ENCODE peak calls at places on chromosome 21, in seven cellular contexts. P is GM04503, A is NCI-H1092 treated with DMSO at 0.1 percent for 48 hours, B is psoas muscle, H is 8988T, K is dorsolateral prefrontal cortex, Y is cerebellum. E is an unnamed sample.

GRCh38 chr21:43936186-43936967 is 71.4 kb downstream of the AGPAT3 start:
- DNase-seq in A (peak; percentile 71), Y (peak; percentile 43), H (no peak), B (peak; percentile 66), K (no peak), P (no peak), E (no peak)

GRCh38 chr21:43854773-43855633 is 10.0 kb upstream of the AGPAT3 start:
- DNase-seq in A (no peak), Y (no peak), K (no peak), P (no peak), H (no peak), B (no peak), E (no peak)

GRCh38 chr21:14773777-14774345 is 227.7 kb upstream of the SAMSN1 start:
- DNase-seq in K (no peak), B (peak; percentile 44), H (no peak), P (no peak), A (peak; percentile 0), Y (no peak), E (no peak)

GRCh38 chr21:36756527-36756926 is 57.6 kb downstream of the SIM2 start:
- DNase-seq in P (peak; percentile 16), A (no peak), B (no peak), K (no peak), Y (no peak), H (no peak), E (peak; percentile 39)

GRCh38 chr21:42237577-42237976 is 18.6 kb downstream of the ABCG1 start:
- DNase-seq in H (no peak), B (peak; percentile 10), Y (no peak), P (no peak), K (no peak), A (no peak), E (no peak)

GRCh38 chr21:26140185-26140584 is 30.4 kb downstream of the APP start:
- DNase-seq in B (peak; percentile 55), K (no peak), Y (no peak), H (no peak), P (peak; percentile 81), A (no peak), E (peak; percentile 94)

GRCh38 chr21:45319461-45320211 is 31.9 kb upstream of the POFUT2 start:
- DNase-seq in H (no peak), B (peak; percentile 71), K (no peak), A (no peak), P (peak; percentile 71), Y (no peak), E (peak; percentile 71)

GRCh38 chr21:46079357-46080170 is 18.3 kb upstream of the COL6A2 start:
- DNase-seq in B (peak; percentile 54), K (no peak), Y (no peak), H (no peak), A (no peak), P (peak; percentile 85), E (peak; percentile 98)

GRCh38 chr21:31395268-31395667 is 51.2 kb upstream of the TIAM1 start:
- DNase-seq in K (peak; percentile 37), A (no peak), Y (peak; percentile 42), P (no peak), H (no peak), B (no peak), E (no peak)